ENCODE peak calls at places on chromosome 19, in nine cellular contexts. Z is psoas muscle, R is brain microvascular endothelial cell, K is PC-3, P is A549, E is RCC 7860, Q is left lung, B is A172, S is AG10803. F is an unnamed sample.

GRCh38 chr19:3189702-3190469 is 4.2 kb downstream of the NCLN start:
- DNase-seq in S (no peak), E (no peak), K (no peak), Z (no peak), P (no peak), Q (no peak), B (no peak), R (no peak), F (no peak)

GRCh38 chr19:51462681-51463080 is 4.4 kb upstream of the SIGLEC8 start:
- DNase-seq in Q (no peak), Z (no peak), S (no peak), E (no peak), B (no peak), P (no peak), K (no peak), R (no peak), F (no peak)

GRCh38 chr19:19475845-19476828 is 39.2 kb downstream of the TSSK6 start:
- DNase-seq in Z (no peak), K (peak; percentile 36), Q (no peak), B (no peak), E (no peak), P (peak; percentile 44), R (no peak), S (no peak), F (no peak)

GRCh38 chr19:45569619-45570421 is 14.8 kb downstream of the OPA3 start:
- DNase-seq in Z (peak; percentile 63), E (no peak), B (no peak), K (peak; percentile 56), P (peak; percentile 76), S (peak; percentile 47), Q (peak; percentile 50), R (no peak), F (no peak)

GRCh38 chr19:56253737-56254136 is 18.8 kb upstream of the EDDM13 start:
- DNase-seq in E (peak; percentile 16), Q (no peak), R (peak; percentile 15), K (peak; percentile 81), B (peak; percentile 76), Z (no peak), P (peak; percentile 72), S (peak; percentile 63), F (no peak)

GRCh38 chr19:13796301-13797057 is 1.2 kb downstream of the ZSWIM4 start:
- DNase-seq in S (peak; percentile 95), Q (peak; percentile 78), E (peak; percentile 94), B (peak; percentile 99), R (peak; percentile 88), K (peak; percentile 97), P (peak; percentile 87), Z (peak; percentile 82), F (peak; percentile 94)

GRCh38 chr19:750640-751423 is at the start of gene MISP:
- DNase-seq in Q (peak; percentile 76), E (no peak), B (peak; percentile 51), S (no peak), Z (no peak), K (peak; percentile 84), R (no peak), P (peak; percentile 84), F (no peak)

GRCh38 chr19:49890349-49891311 is 6.1 kb downstream of the IL4I1 start:
- DNase-seq in Q (no peak), B (no peak), R (no peak), Z (no peak), K (no peak), E (no peak), S (no peak), P (no peak), F (no peak)

GRCh38 chr19:55694241-55694655 is 19.2 kb downstream of the EPN1 start:
- DNase-seq in Q (no peak), R (no peak), S (no peak), K (no peak), E (no peak), Z (no peak), P (no peak), B (no peak), F (peak; percentile 13)

GRCh38 chr19:17683078-17683477 is 5.1 kb downstream of the UNC13A start:
- DNase-seq in R (no peak), K (no peak), S (no peak), P (no peak), Q (no peak), Z (no peak), E (no peak), B (no peak), F (no peak)

GRCh38 chr19:29952646-29953045 is 10.6 kb downstream of the URI1 start:
- DNase-seq in P (no peak), E (no peak), Z (no peak), B (no peak), K (no peak), S (no peak), R (no peak), Q (no peak), F (no peak)

GRCh38 chr19:48154003-48154402 is 16.1 kb downstream of the LIG1 start:
- DNase-seq in Q (no peak), P (no peak), Z (no peak), R (no peak), S (no peak), E (no peak), K (no peak), B (no peak), F (no peak)

GRCh38 chr19:18832331-18833140 is 777 bp downstream of the UPF1 start:
- DNase-seq in P (peak; percentile 32), R (peak; percentile 18), E (no peak), B (no peak), Q (no peak), S (peak; percentile 25), K (peak; percentile 16), Z (no peak), F (no peak)

GRCh38 chr19:2305424-2305823 is 2.5 kb downstream of the LINGO3 start:
- DNase-seq in P (no peak), K (no peak), Z (no peak), E (no peak), R (no peak), Q (no peak), B (no peak), S (no peak), F (no peak)

GRCh38 chr19:3897936-3898335 is 17.5 kb downstream of the ATCAY start:
- DNase-seq in B (no peak), E (no peak), S (no peak), R (no peak), Z (no peak), K (no peak), P (no peak), Q (no peak), F (no peak)

GRCh38 chr19:457636-458035 is 3.2 kb downstream of the SHC2 start:
- DNase-seq in R (no peak), K (no peak), B (no peak), E (no peak), Z (no peak), S (no peak), Q (no peak), P (no peak), F (no peak)

GRCh38 chr19:15643387-15643786 is 2.7 kb downstream of the CYP4F3 start:
- DNase-seq in P (no peak), E (no peak), R (no peak), S (no peak), B (no peak), Z (no peak), K (no peak), Q (no peak), F (no peak)

GRCh38 chr19:35544110-35544802 is 1.2 kb upstream of the TMEM147 start:
- DNase-seq in Z (no peak), E (no peak), R (no peak), B (no peak), K (no peak), S (no peak), P (no peak), Q (no peak), F (no peak)

GRCh38 chr19:518292-519231 is 11.3 kb downstream of the TPGS1 start:
- DNase-seq in P (no peak), Q (no peak), E (no peak), K (no peak), B (no peak), R (no peak), Z (peak; percentile 23), S (peak; percentile 35), F (no peak)

GRCh38 chr19:35549174-35549788 is 3.9 kb downstream of the TMEM147 start:
- DNase-seq in K (peak; percentile 65), S (peak; percentile 66), E (peak; percentile 33), Z (no peak), R (peak; percentile 11), B (peak; percentile 53), Q (no peak), P (peak; percentile 88), F (no peak)

GRCh38 chr19:46124638-46125115 is at the start of gene IGFL3:
- DNase-seq in P (no peak), Q (no peak), B (no peak), Z (no peak), E (no peak), S (peak; percentile 48), K (no peak), R (peak; percentile 9), F (no peak)

GRCh38 chr19:17972230-17972629 is 5.3 kb downstream of the KCNN1 start:
- DNase-seq in R (no peak), P (no peak), K (no peak), E (no peak), Q (no peak), S (no peak), B (no peak), Z (no peak), F (no peak)

GRCh38 chr19:46924874-46925547 is 64.2 kb downstream of the ARHGAP35 start:
- DNase-seq in S (peak; percentile 35), K (peak; percentile 94), Z (no peak), P (peak; percentile 70), B (no peak), Q (no peak), R (no peak), E (no peak), F (no peak)

GRCh38 chr19:41430907-41431306 is 3.7 kb upstream of the B3GNT8 start:
- DNase-seq in P (no peak), Q (no peak), R (no peak), Z (no peak), K (no peak), E (peak; percentile 7), B (peak; percentile 27), S (peak; percentile 30), F (no peak)

GRCh38 chr19:46748325-46749109 is 2.3 kb upstream of the STRN4 start:
- DNase-seq in P (peak; percentile 82), Z (peak; percentile 74), Q (no peak), S (peak; percentile 61), K (peak; percentile 63), E (peak; percentile 20), R (peak; percentile 55), B (no peak), F (no peak)

GRCh38 chr19:35852029-35852780 is at the start of gene NPHS1:
- DNase-seq in Z (no peak), Q (no peak), R (no peak), S (no peak), B (no peak), K (no peak), E (no peak), P (no peak), F (no peak)

GRCh38 chr19:47493378-47494210 is 9.6 kb upstream of the KPTN start:
- DNase-seq in Z (no peak), P (no peak), Q (no peak), R (no peak), E (no peak), B (no peak), K (no peak), S (no peak), F (no peak)

GRCh38 chr19:18736415-18737336 is 53.2 kb downstream of the CRTC1 start:
- DNase-seq in K (no peak), R (no peak), S (no peak), P (no peak), E (no peak), Q (peak; percentile 59), B (no peak), Z (no peak), F (no peak)

GRCh38 chr19:35755160-35755549 is 1.7 kb downstream of the HSPB6 start:
- DNase-seq in B (no peak), R (no peak), Q (no peak), K (no peak), E (no peak), S (no peak), Z (no peak), P (no peak), F (no peak)

GRCh38 chr19:3142938-3143337 is 7.1 kb downstream of the GNA15 start:
- DNase-seq in K (no peak), Q (no peak), S (no peak), E (no peak), Z (no peak), B (peak; percentile 44), P (no peak), R (no peak), F (no peak)

F was measured in tibial artery.